ENCODE peak calls at places on chromosomes 2 and 18, in four cellular contexts. H is CD8-positive, alpha-beta T cell; F is heart left ventricle; S is thoracic aorta. D is an unnamed sample. For H3K36me3, the result is how much of the 10 kb centered on the place peaks cover.

GRCh38 chr18:22504665-22505064 is 87.0 kb upstream of the CTAGE1 start:
- DNase-seq in H (no peak), F (no peak), S (no peak), D (no peak)

GRCh38 chr2:150472122-150472899 is 15.2 kb downstream of the RND3 start:
- DNase-seq in H (no peak), F (peak), S (no peak), D (no peak)

GRCh38 chr18:76971149-76971548 is 148.8 kb downstream of the ZNF236 start:
- DNase-seq in H (no peak), F (no peak), S (no peak), D (no peak)

GRCh38 chr18:45567123-45567522 is 48.2 kb upstream of the SLC14A2 start:
- DNase-seq in H (no peak), F (peak), S (no peak), D (no peak)

GRCh38 chr2:168327328-168327727 is 79.9 kb upstream of the STK39 start:
- DNase-seq in H (no peak), F (no peak), S (no peak), D (no peak)

GRCh38 chr2:70029814-70030409 is 57.4 kb upstream of the PCBP1 start:
- DNase-seq in H (no peak), F (peak), S (peak), D (no peak)

GRCh38 chr2:119549236-119549635 is 5.0 kb downstream of the CFAP221 start:
- DNase-seq in H (no peak), F (no peak), S (no peak), D (no peak)

GRCh38 chr2:8132371-8132831 is 549.5 kb upstream of the ID2 start:
- DNase-seq in H (no peak), F (peak), S (no peak), D (no peak)

GRCh38 chr2:182949052-182949451 is 82.6 kb upstream of the FRZB start:
- DNase-seq in H (no peak), F (no peak), S (no peak), D (no peak)

GRCh38 chr2:217817466-217818292 is 185.1 kb downstream of the TNS1 start:
- DNase-seq in H (no peak), F (no peak), S (no peak), D (no peak)

GRCh38 chr2:239968717-239969116 is 56.4 kb downstream of the NDUFA10 start:
- DNase-seq in H (no peak), F (no peak), S (no peak), D (no peak)

GRCh38 chr18:58998421-58999203 is 133.9 kb downstream of the ZNF532 start:
- DNase-seq in H (no peak), F (peak), S (peak), D (peak)

GRCh38 chr18:70931942-70932814 is 643.3 kb downstream of the SOCS6 start:
- DNase-seq in H (no peak), F (no peak), S (no peak), D (peak)

GRCh38 chr18:25168011-25168410 is 184.0 kb downstream of the ZNF521 start:
- DNase-seq in H (no peak), F (peak), S (no peak), D (no peak)
- H3K27ac ChIP-seq in H (no peak), F (no peak), S (no peak), D (no peak)

GRCh38 chr2:233261819-233262555 is 10.5 kb downstream of the ATG16L1 start:
- DNase-seq in H (no peak), F (no peak), S (no peak), D (no peak)
- H3K36me3 ChIP-seq in H (half or more), F (half or more), S (half or more), D (half or more)

GRCh38 chr2:219282375-219282774 is 3.2 kb downstream of the DNAJB2 start:
- DNase-seq in H (no peak), F (no peak), S (no peak), D (no peak)
- H3K27ac ChIP-seq in H (no peak), F (no peak), S (no peak), D (no peak)

DNA sequence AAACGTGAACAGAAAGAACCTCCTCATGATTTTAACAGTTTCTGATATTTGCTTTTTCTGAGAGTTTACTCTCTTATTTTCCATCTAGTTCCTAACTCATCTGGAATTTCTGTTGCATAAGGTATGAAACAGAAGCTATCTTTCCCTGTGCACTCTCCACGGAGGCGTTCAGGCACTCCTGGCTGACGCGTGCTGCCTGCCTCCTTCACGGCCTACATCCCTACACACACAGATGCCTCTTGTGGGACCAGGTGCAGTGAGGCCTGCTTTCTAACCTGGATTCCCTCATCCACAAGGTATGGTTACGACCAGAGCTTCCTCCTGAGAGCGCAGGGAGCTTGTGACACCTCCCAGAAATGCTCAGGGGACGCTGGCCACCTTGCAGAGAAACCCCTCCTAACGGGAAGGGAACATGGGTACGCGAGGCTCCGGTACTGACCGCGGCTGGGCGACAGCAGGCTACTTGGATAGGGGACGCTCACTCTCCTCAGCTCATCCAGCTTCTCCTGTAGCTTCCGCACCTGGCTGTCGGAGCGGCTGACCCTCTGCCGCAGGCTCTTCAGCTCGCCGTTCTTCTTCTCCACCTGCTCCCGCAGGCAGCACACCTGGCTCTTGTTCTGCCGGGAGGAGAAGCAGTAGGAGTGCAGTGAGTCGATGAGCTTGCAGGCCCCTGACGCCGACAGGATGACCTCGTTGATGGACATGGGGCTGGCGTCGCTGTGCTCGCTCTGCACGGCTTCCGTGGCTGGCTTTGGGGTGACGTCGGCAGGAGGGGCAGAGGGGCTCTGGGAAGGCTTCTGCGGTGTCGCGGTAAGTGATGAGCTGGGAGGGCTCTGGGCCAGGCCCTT is 4.3 kb downstream of the THAP4 start:
- DNase-seq in H (no peak), F (no peak), S (no peak), D (no peak)
- H3K36me3 ChIP-seq in H (under half), F (under half), S (under half), D (half or more)

GRCh38 chr2:42133771-42134195 is 35.4 kb upstream of the EML4 start:
- DNase-seq in H (no peak), F (no peak), S (no peak), D (no peak)
- H3K27ac ChIP-seq in H (peak), F (no peak), S (peak), D (no peak)

DNA sequence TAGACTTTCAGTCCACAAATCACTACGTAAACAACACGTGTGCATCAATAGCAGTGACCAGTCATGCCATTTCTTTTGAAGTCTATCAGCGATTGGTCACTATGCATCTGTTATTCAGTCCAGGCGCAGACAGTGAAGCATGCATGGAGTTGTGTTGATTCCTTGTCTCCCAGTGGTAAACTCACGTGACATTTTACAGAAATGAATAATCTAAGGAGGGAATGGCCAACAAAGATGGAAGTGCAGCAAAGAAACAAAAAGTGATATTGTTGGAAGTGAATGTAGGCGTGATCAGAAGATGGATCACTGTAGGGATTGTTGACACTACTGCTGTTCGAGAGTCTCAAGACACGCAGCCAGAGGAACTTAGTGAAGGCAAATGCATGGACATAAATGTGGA is 317.8 kb upstream of the MGAT5 start:
- DNase-seq in H (no peak), F (no peak), S (no peak), D (no peak)
- H3K36me3 ChIP-seq in H (under half), F (under half), S (under half), D (under half)

GRCh38 chr2:27736890-27737204 is 34.7 kb upstream of the MRPL33 start:
- DNase-seq in H (no peak), F (no peak), S (no peak), D (no peak)
- H3K27ac ChIP-seq in H (no peak), F (peak), S (peak), D (no peak)

DNA sequence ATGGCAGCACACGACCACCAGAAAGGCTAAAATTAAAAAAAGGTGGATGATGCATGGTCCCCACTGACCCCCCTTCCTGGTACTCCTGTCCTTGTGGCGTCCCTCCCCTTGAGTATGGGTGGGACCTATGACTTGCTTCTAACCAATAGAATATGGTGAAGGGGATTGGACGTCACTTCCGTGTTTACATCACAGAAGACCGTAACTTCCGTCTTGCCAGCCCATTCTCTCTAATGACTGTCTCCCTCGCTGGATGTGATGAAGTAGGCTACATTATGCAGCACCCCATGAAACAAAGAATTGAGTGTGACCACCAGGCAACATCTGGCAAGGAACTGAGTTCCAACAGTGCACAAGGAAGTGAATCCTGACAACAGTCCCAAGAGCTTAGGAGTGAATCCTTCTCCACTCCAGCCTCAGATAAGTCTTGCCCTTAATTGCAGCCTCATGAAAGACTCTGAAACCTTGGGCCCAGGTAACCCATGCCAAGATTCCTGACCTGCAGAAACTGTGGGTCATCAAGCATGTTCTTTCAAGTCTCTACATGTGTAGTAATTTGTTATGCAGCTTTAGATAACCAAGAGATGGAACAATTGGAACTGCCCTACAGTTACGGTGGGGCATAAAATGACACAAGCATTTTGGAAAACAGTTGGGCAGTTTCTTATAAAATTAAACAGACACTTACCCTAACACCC is 80.1 kb upstream of the NPAS2 start:
- DNase-seq in H (no peak), F (no peak), S (no peak), D (no peak)
- H3K36me3 ChIP-seq in H (under half), F (under half), S (under half), D (under half)